ENCODE peak calls at places on chromosomes 7 and 10, in seven cellular contexts. Z is CD8-positive, alpha-beta memory T cell; K is right cardiac atrium; T is HCT116; G is Peyer's patch; P is pancreas; I is lower lobe of right lung. F is an unnamed sample.
A peak's percentile ranks its signal among the peaks of the same experiment; 100 is the strongest.

GRCh38 chr10:58511765-58512469 is 755 bp upstream of the BICC1 start:
- DNase-seq in G (peak; percentile 43), P (no peak), Z (no peak), T (no peak), I (no peak), K (peak; percentile 72), F (peak; percentile 15)

GRCh38 chr10:70558871-70559810 is 43.4 kb downstream of the PRF1 start:
- DNase-seq in Z (peak; percentile 67), P (no peak), G (peak; percentile 64), K (peak; percentile 88), T (peak; percentile 65), I (peak; percentile 68), F (peak; percentile 49)

GRCh38 chr7:19026888-19027287 is 90.5 kb downstream of the TWIST1 start:
- DNase-seq in K (no peak), Z (no peak), I (no peak), G (no peak), T (no peak), P (no peak), F (no peak)

GRCh38 chr7:135169141-135169935 is 1.2 kb downstream of the CYREN start:
- DNase-seq in T (peak; percentile 68), Z (peak; percentile 48), G (no peak), I (no peak), P (no peak), K (peak; percentile 64), F (no peak)

GRCh38 chr7:46651561-46652088 is 730.6 kb upstream of the IGFBP3 start:
- DNase-seq in Z (no peak), I (no peak), G (peak; percentile 76), P (no peak), K (no peak), T (peak; percentile 47), F (no peak)

GRCh38 chr10:30536578-30536977 is 93.0 kb downstream of the LYZL2 start:
- DNase-seq in G (no peak), P (no peak), T (no peak), K (no peak), I (no peak), Z (no peak), F (no peak)

GRCh38 chr7:117248810-117249209 is 74.0 kb downstream of the WNT2 start:
- DNase-seq in I (no peak), T (no peak), P (no peak), K (no peak), Z (no peak), G (no peak), F (no peak)

GRCh38 chr10:69100136-69100872 is 12.4 kb downstream of the SRGN start:
- DNase-seq in Z (no peak), P (no peak), G (no peak), T (no peak), K (no peak), I (no peak), F (no peak)

GRCh38 chr7:152046531-152046930 is 21.1 kb downstream of the GALNT11 start:
- DNase-seq in Z (no peak), I (no peak), G (no peak), P (no peak), T (no peak), K (no peak), F (no peak)

GRCh38 chr10:78170026-78170475 is 136.4 kb downstream of the RPS24 start:
- DNase-seq in I (no peak), Z (no peak), P (no peak), G (no peak), K (no peak), T (no peak), F (no peak)

GRCh38 chr10:58731276-58731675 is 218.6 kb downstream of the BICC1 start:
- DNase-seq in T (no peak), P (no peak), Z (no peak), K (no peak), I (no peak), G (no peak), F (no peak)

GRCh38 chr7:92609921-92610518 is 19.8 kb upstream of the FAM133B start:
- DNase-seq in T (no peak), G (no peak), Z (no peak), P (no peak), I (no peak), K (no peak), F (no peak)

GRCh38 chr10:123013456-123014419 is 4.9 kb downstream of the ACADSB start:
- DNase-seq in I (peak; percentile 43), G (no peak), K (no peak), P (no peak), Z (no peak), T (no peak), F (no peak)

GRCh38 chr10:124025638-124026336 is 67.6 kb downstream of the CHST15 start:
- DNase-seq in I (no peak), Z (no peak), G (no peak), K (no peak), P (no peak), T (peak; percentile 15), F (no peak)

GRCh38 chr7:120550494-120551048 is 277.6 kb downstream of the KCND2 start:
- DNase-seq in P (no peak), K (no peak), I (no peak), T (no peak), Z (no peak), G (no peak), F (no peak)

GRCh38 chr10:35005868-35006267 is 84.3 kb downstream of the CUL2 start:
- DNase-seq in G (no peak), T (no peak), I (no peak), K (no peak), P (no peak), Z (no peak), F (no peak)

GRCh38 chr10:32692174-32692573 is 246.2 kb downstream of the CCDC7 start:
- DNase-seq in Z (no peak), I (no peak), P (no peak), K (no peak), T (peak; percentile 66), G (no peak), F (no peak)

GRCh38 chr7:88311675-88312036 is 5.0 kb upstream of the STEAP4 start:
- DNase-seq in T (no peak), I (no peak), K (no peak), Z (no peak), P (no peak), G (no peak), F (no peak)

GRCh38 chr7:133646493-133647154 is 393.7 kb downstream of the EXOC4 start:
- DNase-seq in T (no peak), K (no peak), Z (no peak), I (no peak), P (no peak), G (no peak), F (no peak)

GRCh38 chr7:128121731-128122576 is 90.7 kb upstream of the LRRC4 start:
- DNase-seq in P (no peak), I (peak; percentile 59), Z (no peak), G (no peak), T (no peak), K (peak; percentile 85), F (no peak)

GRCh38 chr10:81848514-81848913 is 26.5 kb upstream of the NRG3 start:
- DNase-seq in K (no peak), P (no peak), T (no peak), G (no peak), I (no peak), Z (no peak), F (no peak)

GRCh38 chr10:3852147-3852904 is 67.3 kb upstream of the KLF6 start:
- DNase-seq in I (peak; percentile 82), K (peak; percentile 68), Z (no peak), G (peak; percentile 79), P (peak; percentile 93), T (peak; percentile 99), F (peak; percentile 63)

GRCh38 chr10:3850999-3851937 is 66.3 kb upstream of the KLF6 start:
- DNase-seq in I (no peak), T (peak; percentile 43), Z (no peak), K (no peak), P (no peak), G (no peak), F (no peak)

GRCh38 chr10:3853016-3853415 is 68.0 kb upstream of the KLF6 start:
- DNase-seq in P (no peak), Z (no peak), K (peak; percentile 63), G (no peak), I (no peak), T (no peak), F (no peak)

GRCh38 chr10:3856593-3856992 is 71.6 kb upstream of the KLF6 start:
- DNase-seq in K (no peak), I (no peak), G (no peak), P (no peak), Z (no peak), T (no peak), F (no peak)

GRCh38 chr10:3853547-3853989 is 68.6 kb upstream of the KLF6 start:
- DNase-seq in P (no peak), I (peak; percentile 63), Z (no peak), T (no peak), K (no peak), G (no peak), F (no peak)
- H3K4me1 ChIP-seq in P (peaks cover 28% of the 10 kb centered on the region), I (peaks cover 38% of the 10 kb centered on the region), Z (peaks cover 12% of the 10 kb centered on the region), T (peaks cover 37% of the 10 kb centered on the region), K (peaks cover 2% of the 10 kb centered on the region), G (peaks cover 32% of the 10 kb centered on the region), F (peaks cover 33% of the 10 kb centered on the region)

GRCh38 chr10:76160758-76161555 is 729.5 kb downstream of the LRMDA start:
- DNase-seq in Z (no peak), T (no peak), K (no peak), G (no peak), I (no peak), P (no peak), F (no peak)
- H3K4me3 ChIP-seq in Z (no peak overlapping the region), T (no peak overlapping the region), K (no peak overlapping the region), G (no peak overlapping the region), I (no peak overlapping the region), P (no peak overlapping the region), F (no peak overlapping the region)

DNA sequence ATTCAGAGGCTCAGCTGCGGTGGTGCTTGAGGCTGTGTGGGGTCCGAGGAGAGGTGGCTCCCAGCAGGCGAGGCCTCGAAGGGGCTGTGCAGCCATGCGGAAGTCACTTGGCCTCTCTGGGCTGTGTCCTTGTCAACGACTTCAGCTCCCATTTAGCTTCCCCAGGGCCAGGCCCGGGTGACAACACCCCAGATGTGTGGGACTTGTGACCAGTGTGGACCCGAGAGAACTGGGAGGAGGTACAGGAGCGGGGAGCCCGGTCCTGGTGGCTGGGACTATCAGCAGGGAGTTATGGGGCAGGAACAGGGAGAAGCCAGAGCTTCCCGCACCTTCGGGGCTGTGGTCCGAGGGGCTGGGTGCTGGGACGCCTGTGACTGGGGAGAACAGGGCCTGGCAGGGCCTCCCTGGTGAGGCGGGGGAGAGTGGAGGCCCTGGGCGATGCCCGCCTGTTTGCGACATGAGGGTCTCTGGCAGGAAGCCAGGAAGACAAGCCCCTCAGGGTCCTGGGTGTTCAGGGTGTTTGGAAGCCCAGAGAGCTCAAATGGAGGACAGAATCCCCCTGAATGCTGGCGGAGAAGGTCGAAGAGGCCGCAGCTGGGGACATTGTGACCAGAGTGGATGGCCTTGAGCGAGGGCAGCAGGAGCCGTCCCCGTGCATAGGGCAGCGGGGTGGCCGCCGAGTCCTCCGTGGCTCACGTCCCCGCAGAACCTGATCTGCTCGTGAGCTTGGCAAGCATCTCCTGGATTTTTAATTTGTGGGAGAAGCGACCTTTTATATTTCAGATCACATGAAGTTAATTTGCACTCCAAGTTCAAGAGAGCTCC is 30.0 kb upstream of the PSMG3 start:
- DNase-seq in T (no peak), Z (no peak), I (no peak), K (no peak), P (no peak), G (no peak), F (no peak)
- H3K4me1 ChIP-seq in T (no peaks in the 10 kb centered on the region), Z (no peaks in the 10 kb centered on the region), I (no peaks in the 10 kb centered on the region), K (no peaks in the 10 kb centered on the region), P (no peaks in the 10 kb centered on the region), G (no peaks in the 10 kb centered on the region), F (no peaks in the 10 kb centered on the region)

DNA sequence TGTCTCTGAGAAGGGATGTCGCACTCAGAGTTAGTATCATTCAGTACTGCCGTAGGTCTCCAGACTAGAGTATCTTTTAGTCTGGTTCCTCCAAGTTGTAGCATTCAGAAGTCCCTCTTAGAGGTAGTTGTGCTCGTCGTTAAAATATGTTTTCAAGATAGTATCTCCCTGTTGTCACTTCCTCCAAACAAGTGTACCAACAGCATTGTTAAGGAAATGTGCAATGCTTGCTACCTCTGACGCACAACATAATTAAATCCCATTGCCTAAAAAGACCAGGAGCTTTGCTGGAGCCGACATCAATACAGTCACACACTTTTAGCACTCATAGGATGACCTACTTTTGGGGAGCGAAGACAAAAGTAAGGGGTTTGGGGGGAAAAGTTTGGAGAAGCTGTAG is 80.0 kb upstream of the STK17A start:
- DNase-seq in T (no peak), K (no peak), P (no peak), G (no peak), I (no peak), Z (no peak), F (no peak)
- H3K4me3 ChIP-seq in T (no peak overlapping the region), K (no peak overlapping the region), P (no peak overlapping the region), G (no peak overlapping the region), I (no peak overlapping the region), Z (no peak overlapping the region), F (no peak overlapping the region)